ENCODE peak calls at places on chromosomes 3 and 15, in five cellular contexts. B is activated T-cell treated with anti-CD3 and anti-CD28 coated beads, Interleukin-2, amount 50 U/mL, for 1 hour; C is NCI-H524 treated with DMSO at 0.1 percent for 48 hours; I is cerebellar cortex; Q is fibroblast of lung. E is an unnamed sample.

GRCh38 chr3:11514191-11514770 is 129.4 kb downstream of the VGLL4 start:
- DNase-seq in B (no peak), C (no peak), I (no peak), Q (peak; percentile 97), E (no peak)

GRCh38 chr3:88283242-88283592 is 133.5 kb downstream of the C3orf38 start:
- DNase-seq in B (no peak), I (no peak), C (no peak), Q (no peak), E (no peak)

GRCh38 chr3:102444101-102444500 is 9.3 kb downstream of the ZPLD1 start:
- DNase-seq in C (peak; percentile 84), Q (peak; percentile 45), I (no peak), B (no peak), E (no peak)

GRCh38 chr3:109175411-109175810 is 38.9 kb downstream of the C3orf85 start:
- DNase-seq in B (no peak), I (no peak), C (no peak), Q (peak; percentile 41), E (no peak)

GRCh38 chr3:126371096-126371705 is 14.0 kb upstream of the KLF15 start:
- DNase-seq in I (no peak), B (no peak), Q (no peak), C (no peak), E (peak; percentile 31)

GRCh38 chr15:91445701-91446100 is 345.6 kb downstream of the SV2B start:
- DNase-seq in Q (peak; percentile 13), C (no peak), B (no peak), I (no peak), E (no peak)

GRCh38 chr15:85289677-85290365 is 90.6 kb upstream of the AKAP13 start:
- DNase-seq in C (no peak), B (no peak), I (peak; percentile 59), Q (peak; percentile 34), E (peak; percentile 65)

GRCh38 chr3:155778441-155778840 is 27.6 kb downstream of the C3orf33 start:
- DNase-seq in I (no peak), B (no peak), Q (peak; percentile 48), C (no peak), E (no peak)

GRCh38 chr3:2024713-2025112 is 74.0 kb upstream of the CNTN4 start:
- DNase-seq in I (no peak), B (no peak), C (no peak), Q (no peak), E (no peak)

GRCh38 chr3:10622456-10622855 is 117.1 kb upstream of the ATP2B2 start:
- DNase-seq in B (no peak), Q (no peak), C (no peak), I (no peak), E (no peak)

GRCh38 chr15:81297147-81297572 is 26.8 kb downstream of the STARD5 start:
- DNase-seq in C (no peak), B (no peak), Q (peak; percentile 71), I (no peak), E (no peak)

GRCh38 chr15:29671308-29671981 is 150.8 kb downstream of the TJP1 start:
- DNase-seq in B (no peak), I (no peak), Q (peak; percentile 77), C (no peak), E (no peak)

GRCh38 chr15:91625506-91625905 is 228.0 kb upstream of the SLCO3A1 start:
- DNase-seq in B (no peak), I (no peak), Q (no peak), C (no peak), E (no peak)

GRCh38 chr3:29144361-29144760 is 136.5 kb upstream of the RBMS3 start:
- DNase-seq in Q (peak; percentile 30), C (no peak), I (no peak), B (no peak), E (no peak)

GRCh38 chr3:122555275-122556071 is 8.6 kb downstream of the PARP9 start:
- DNase-seq in B (no peak), I (no peak), C (no peak), Q (peak; percentile 64), E (no peak)

GRCh38 chr3:155182467-155182866 is 102.3 kb downstream of the MME start:
- DNase-seq in C (no peak), I (no peak), B (no peak), Q (no peak), E (no peak)

E was measured in mucosa of descending colon.